ENCODE peak calls at places on chromosomes 11 and 22, in six cellular contexts. F is Peyer's patch, T is K562, R is tibial nerve, K is thyroid gland, V is IMR-90. D is an unnamed sample.

GRCh38 chr22:50141891-50142363 is 28.6 kb upstream of the PANX2 start:
- DNase-seq in F (no peak), T (no peak), R (no peak), V (peak; percentile 52), K (no peak), D (no peak)

GRCh38 chr11:12248330-12248729 is 129.0 kb upstream of the PARVA start:
- DNase-seq in R (peak; percentile 71), V (peak; percentile 57), F (peak; percentile 84), K (peak; percentile 96), T (no peak), D (peak; percentile 59)

GRCh38 chr11:102983491-102983890 is 28.0 kb upstream of the MMP13 start:
- DNase-seq in K (no peak), R (no peak), T (no peak), V (no peak), F (no peak), D (no peak)

GRCh38 chr11:2835768-2836150 is 49.8 kb downstream of the CDKN1C start:
- DNase-seq in F (no peak), T (no peak), R (no peak), K (no peak), V (no peak), D (no peak)

GRCh38 chr11:119696378-119697157 is 32.4 kb downstream of the NECTIN1 start:
- DNase-seq in F (peak; percentile 68), V (no peak), K (no peak), T (peak; percentile 23), R (no peak), D (no peak)

GRCh38 chr11:80758787-80759186 is 1318.0 kb upstream of the TENM4 start:
- DNase-seq in T (no peak), F (no peak), V (no peak), K (no peak), R (no peak), D (no peak)

GRCh38 chr11:36427079-36427478 is 83.0 kb downstream of the TRAF6 start:
- DNase-seq in F (no peak), V (no peak), T (no peak), K (no peak), R (peak; percentile 51), D (peak; percentile 42)

GRCh38 chr22:29139965-29140782 is 65.5 kb upstream of the EMID1 start:
- DNase-seq in V (peak; percentile 58), F (no peak), K (no peak), R (peak; percentile 40), T (no peak), D (no peak)

GRCh38 chr22:24554316-24555159 is at the start of gene GUCD1:
- DNase-seq in R (no peak), T (no peak), F (peak; percentile 72), V (peak; percentile 41), K (peak; percentile 30), D (no peak)

GRCh38 chr11:112756166-112756565 is 205.1 kb upstream of the NCAM1 start:
- DNase-seq in F (no peak), K (no peak), R (no peak), V (no peak), T (no peak), D (no peak)

GRCh38 chr22:36332623-36333331 is 55.0 kb downstream of the MYH9 start:
- DNase-seq in F (no peak), K (peak; percentile 83), R (no peak), V (peak; percentile 83), T (no peak), D (no peak)

GRCh38 chr11:33040127-33040861 is 922 bp downstream of the TCP11L1 start:
- DNase-seq in R (no peak), T (peak; percentile 14), K (no peak), F (no peak), V (peak; percentile 44), D (no peak)

GRCh38 chr11:128552783-128553661 is 34.3 kb downstream of the ETS1 start:
- DNase-seq in R (no peak), V (peak; percentile 87), K (no peak), F (no peak), T (no peak), D (no peak)

GRCh38 chr11:132904091-132904490 is 628.2 kb downstream of the OPCML start:
- DNase-seq in T (no peak), K (no peak), R (no peak), V (no peak), F (no peak), D (no peak)

GRCh38 chr11:77071671-77072605 is 5.2 kb downstream of the CAPN5 start:
- DNase-seq in F (peak; percentile 65), K (no peak), V (peak; percentile 37), T (no peak), R (no peak), D (no peak)

GRCh38 chr11:46322759-46323158 is 24.5 kb upstream of the DGKZ start:
- DNase-seq in V (peak; percentile 35), T (peak; percentile 73), K (no peak), R (no peak), F (no peak), D (no peak)

GRCh38 chr22:43448048-43448447 is 36.2 kb downstream of the MPPED1 start:
- DNase-seq in T (no peak), F (no peak), R (no peak), V (no peak), K (no peak), D (no peak)
- H3K4me1 ChIP-seq in T (no peaks in the 10 kb centered on the region), F (no peaks in the 10 kb centered on the region), R (no peaks in the 10 kb centered on the region), V (no peaks in the 10 kb centered on the region), K (no peaks in the 10 kb centered on the region), D (no peaks in the 10 kb centered on the region)

DNA sequence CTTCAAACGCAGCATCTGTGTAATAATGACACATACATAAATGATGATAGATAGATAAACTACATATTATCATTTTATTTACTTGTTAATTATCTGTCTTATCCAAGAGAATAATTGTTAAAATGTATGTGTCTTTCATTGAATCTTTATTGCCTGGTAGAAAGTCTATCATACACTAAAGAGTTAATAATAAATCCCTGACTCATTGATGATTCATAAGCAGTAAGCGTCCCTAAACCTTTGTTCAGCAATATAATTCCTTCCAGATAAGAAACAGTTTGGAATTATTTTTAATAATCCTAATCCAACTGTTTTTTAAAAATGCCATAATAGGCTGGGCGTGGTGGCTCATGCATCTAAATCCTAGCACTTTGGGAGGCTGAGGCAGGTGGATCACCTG is 655.6 kb upstream of the CNTN5 start:
- DNase-seq in R (no peak), T (no peak), V (no peak), F (no peak), K (no peak), D (no peak)
- H3K27ac ChIP-seq in R (no peak overlapping the region), T (no peak overlapping the region), V (no peak overlapping the region), F (no peak overlapping the region), K (no peak overlapping the region), D (no peak overlapping the region)

GRCh38 chr11:65896009-65896999 is 3.9 kb downstream of the FOSL1 start:
- DNase-seq in F (no peak), R (no peak), T (no peak), V (no peak), K (no peak), D (no peak)
- TF ChIP-seq POLR2A in F (no peak), R (no peak), T (peak; percentile 53), V (peak; percentile 17), K (no peak), D (no peak)

GRCh38 chr11:126322996-126323395 is 19.1 kb downstream of the DCPS start:
- DNase-seq in F (no peak), T (no peak), K (no peak), V (no peak), R (no peak), D (no peak)

GRCh38 chr11:126317681-126318641 is 14.1 kb downstream of the DCPS start:
- DNase-seq in K (peak; percentile 34), T (no peak), V (peak; percentile 83), F (peak; percentile 52), R (peak; percentile 83), D (peak; percentile 87)

GRCh38 chr11:126318642-126319373 is 14.9 kb downstream of the DCPS start:
- DNase-seq in T (no peak), R (peak; percentile 61), K (no peak), V (peak; percentile 97), F (peak; percentile 37), D (peak; percentile 40)

GRCh38 chr11:126313826-126314225 is 10.0 kb downstream of the DCPS start:
- DNase-seq in K (no peak), T (no peak), V (no peak), R (no peak), F (peak; percentile 7), D (no peak)

DNA sequence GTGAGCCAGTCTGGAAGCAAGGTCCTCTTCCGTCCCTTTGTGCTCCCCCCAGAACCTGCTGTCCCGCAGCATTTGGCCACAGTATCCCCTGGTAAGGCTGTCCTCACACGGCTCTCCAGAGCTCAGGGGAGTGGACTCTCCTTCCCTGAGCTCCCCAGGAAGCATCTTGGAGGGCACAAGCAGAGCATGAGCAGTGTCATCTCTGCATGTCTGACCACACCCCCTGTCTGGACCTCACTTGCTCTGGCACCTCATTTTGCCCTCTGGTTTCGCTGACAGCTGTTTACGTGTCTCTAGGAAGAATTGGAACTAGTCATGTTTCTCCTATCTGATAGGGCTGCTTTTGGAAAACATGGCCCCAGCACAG is 15.5 kb downstream of the DCPS start:
- DNase-seq in K (no peak), R (no peak), T (no peak), V (no peak), F (peak; percentile 36), D (no peak)
- H3K4me1 ChIP-seq in K (no peaks in the 10 kb centered on the region), R (no peaks in the 10 kb centered on the region), T (no peaks in the 10 kb centered on the region), V (peaks cover 18% of the 10 kb centered on the region), F (no peaks in the 10 kb centered on the region), D (peaks cover 16% of the 10 kb centered on the region)

GRCh38 chr11:57288771-57289579 is 35.8 kb downstream of the TNKS1BP1 start:
- DNase-seq in R (no peak), V (peak; percentile 96), F (no peak), T (no peak), K (no peak), D (no peak)

GRCh38 chr11:57290288-57290687 is 34.5 kb downstream of the TNKS1BP1 start:
- DNase-seq in T (no peak), V (peak; percentile 85), K (no peak), F (no peak), R (no peak), D (no peak)

GRCh38 chr11:57283231-57283990 is 41.3 kb downstream of the TNKS1BP1 start:
- DNase-seq in T (no peak), K (no peak), V (no peak), F (no peak), R (no peak), D (no peak)

DNA sequence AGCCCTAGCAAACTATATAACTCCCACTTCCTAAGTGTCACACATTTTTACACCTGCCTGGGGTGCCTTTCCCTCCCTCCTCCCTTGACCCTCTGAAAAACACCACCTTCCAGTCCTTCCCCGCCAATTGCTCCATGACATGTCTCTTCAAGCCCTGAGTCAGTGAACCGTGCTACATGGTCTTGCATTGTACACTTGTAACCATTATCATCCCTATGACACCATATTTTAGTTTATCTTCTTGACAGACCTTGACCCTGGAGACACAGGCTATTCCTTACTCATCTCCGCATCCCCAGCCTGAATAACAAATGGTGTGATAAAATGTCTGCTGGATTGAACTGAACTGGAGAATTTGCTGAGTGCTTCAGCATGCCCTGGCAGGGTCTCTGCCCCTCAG is 36.9 kb downstream of the TNKS1BP1 start:
- DNase-seq in R (no peak), K (no peak), T (no peak), V (no peak), F (no peak), D (no peak)
- H3K27ac ChIP-seq in R (no peak overlapping the region), K (no peak overlapping the region), T (no peak overlapping the region), V (no peak overlapping the region), F (no peak overlapping the region), D (no peak overlapping the region)

DNA sequence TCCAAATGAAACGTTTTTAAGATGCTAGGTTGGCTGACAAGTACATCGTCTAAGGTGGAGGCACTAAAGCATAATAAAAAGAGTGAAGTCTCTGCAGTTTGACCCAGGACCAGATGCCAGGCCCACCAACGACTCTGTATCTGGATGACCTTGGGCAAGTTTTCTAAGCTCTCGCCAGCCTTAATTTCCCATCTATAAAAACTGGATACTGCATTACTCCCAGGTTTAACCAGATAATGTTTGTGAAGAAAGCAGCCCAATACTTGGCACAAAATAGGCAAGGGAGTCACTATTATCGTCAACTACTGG is 49.0 kb downstream of the FAM83F start:
- DNase-seq in T (no peak), V (no peak), K (no peak), F (no peak), R (no peak), D (no peak)
- TF ChIP-seq POLR2A in T (peak; percentile 63), V (no peak), K (no peak), F (no peak), R (no peak), D (no peak)